ENCODE peak calls at places on chromosomes 2 and 18, in five cellular contexts. X, H, D, T and B are unnamed samples.

GRCh38 chr18:12376034-12376717 is 851 bp downstream of the AFG3L2 start:
- DNase-seq in X (no peak), H (no peak), D (no peak), T (no peak), B (no peak)

GRCh38 chr2:188610050-188610444 is 318.4 kb downstream of the GULP1 start:
- DNase-seq in X (no peak), H (no peak), D (no peak), T (no peak), B (no peak)

GRCh38 chr2:118146315-118147283 is 58.3 kb downstream of the INSIG2 start:
- DNase-seq in X (no peak), H (no peak), D (no peak), T (no peak), B (no peak)

GRCh38 chr2:148720501-148720998 is 76.0 kb downstream of the EPC2 start:
- DNase-seq in X (peak), H (no peak), D (no peak), T (no peak), B (no peak)

GRCh38 chr18:26406854-26407517 is 141.4 kb downstream of the KCTD1 start:
- DNase-seq in X (no peak), H (no peak), D (no peak), T (no peak), B (no peak)

GRCh38 chr2:240426797-240427721 is 8.4 kb upstream of the GPC1 start:
- DNase-seq in X (no peak), H (no peak), D (no peak), T (no peak), B (no peak)

GRCh38 chr2:151695778-151696177 is 38.5 kb downstream of the NEB start:
- DNase-seq in X (no peak), H (no peak), D (no peak), T (no peak), B (no peak)

GRCh38 chr18:37396981-37397720 is 168.4 kb downstream of the CELF4 start:
- DNase-seq in X (no peak), H (no peak), D (no peak), T (no peak), B (no peak)

GRCh38 chr2:100281521-100282438 is 40.5 kb downstream of the LONRF2 start:
- DNase-seq in X (no peak), H (no peak), D (no peak), T (no peak), B (no peak)